ENCODE peak calls at places on chromosomes 7 and 10, in eight cellular contexts. E is ELF-1; W is lower leg skin; P is effector memory CD8-positive, alpha-beta T cell; Y is KBM-7; G is stimulated activated CD4-positive, alpha-beta T cell treated with anti-CD3 and anti-CD28 coated beads, Interleukin-1b, Interleukin-23, amount 100 ng/mL, for 24 hours; S is pancreas; V is B cell. L is an unnamed sample.

GRCh38 chr10:46017733-46018132 is 12.7 kb downstream of the NCOA4 start:
- DNase-seq in E (no peak), W (no peak), P (no peak), Y (no peak), G (no peak), S (no peak), V (no peak), L (no peak)

GRCh38 chr7:111558948-111559347 is 3.3 kb downstream of the IMMP2L start:
- DNase-seq in E (no peak), W (no peak), P (no peak), Y (no peak), G (no peak), S (no peak), V (no peak), L (no peak)

GRCh38 chr10:3978174-3978573 is 193.2 kb upstream of the KLF6 start:
- DNase-seq in E (no peak), W (no peak), P (no peak), Y (no peak), G (no peak), S (no peak), V (no peak), L (no peak)

GRCh38 chr10:3898821-3899220 is 113.8 kb upstream of the KLF6 start:
- DNase-seq in E (peak; percentile 56), W (no peak), P (no peak), Y (no peak), G (no peak), S (peak; percentile 47), V (no peak), L (no peak)

GRCh38 chr7:26201261-26202018 is at the start of gene CBX3:
- DNase-seq in E (peak; percentile 97), W (peak; percentile 98), P (peak; percentile 94), Y (peak; percentile 96), G (peak; percentile 83), S (peak; percentile 88), V (peak; percentile 94), L (peak; percentile 95)

GRCh38 chr7:122143376-122143750 is 686 bp downstream of the AASS start:
- DNase-seq in E (peak; percentile 59), W (peak; percentile 88), P (no peak), Y (no peak), G (no peak), S (peak; percentile 22), V (peak; percentile 30), L (peak; percentile 64)

GRCh38 chr10:119281581-119282071 is 74.3 kb downstream of the GRK5 start:
- DNase-seq in E (no peak), W (peak; percentile 92), P (no peak), Y (no peak), G (no peak), S (peak; percentile 63), V (no peak), L (no peak)

GRCh38 chr7:152148706-152149105 is 123.2 kb downstream of the GALNT11 start:
- DNase-seq in E (no peak), W (no peak), P (no peak), Y (no peak), G (no peak), S (no peak), V (no peak), L (no peak)

GRCh38 chr7:44541028-44541869 is at the start of gene NPC1L1:
- DNase-seq in E (peak; percentile 44), W (peak; percentile 79), P (no peak), Y (no peak), G (no peak), S (no peak), V (no peak), L (no peak)

GRCh38 chr7:117019786-117020604 is 66.7 kb downstream of the ST7 start:
- DNase-seq in E (peak; percentile 94), W (peak; percentile 86), P (no peak), Y (no peak), G (no peak), S (peak; percentile 28), V (no peak), L (peak; percentile 69)

GRCh38 chr10:113891476-113891875 is 37.0 kb downstream of the NHLRC2 start:
- DNase-seq in E (peak; percentile 17), W (no peak), P (no peak), Y (no peak), G (no peak), S (no peak), V (no peak), L (no peak)

GRCh38 chr7:32501522-32501921 is 6.2 kb downstream of the AVL9 start:
- DNase-seq in E (no peak), W (no peak), P (no peak), Y (no peak), G (no peak), S (no peak), V (no peak), L (no peak)

GRCh38 chr10:11870461-11870780 is 47.3 kb downstream of the PROSER2 start:
- DNase-seq in E (peak; percentile 56), W (no peak), P (no peak), Y (no peak), G (no peak), S (no peak), V (no peak), L (no peak)

GRCh38 chr10:103969436-103969835 is 2.5 kb downstream of the SLK start:
- DNase-seq in E (no peak), W (no peak), P (no peak), Y (peak; percentile 16), G (no peak), S (no peak), V (no peak), L (no peak)

GRCh38 chr7:1532456-1533254 is 2.2 kb downstream of the MAFK start:
- DNase-seq in E (peak; percentile 32), W (peak; percentile 96), P (no peak), Y (peak; percentile 96), G (peak; percentile 33), S (peak; percentile 91), V (peak; percentile 55), L (peak; percentile 92)

GRCh38 chr7:115094163-115094562 is 172.3 kb downstream of the MDFIC start:
- DNase-seq in E (no peak), W (no peak), P (no peak), Y (no peak), G (no peak), S (no peak), V (no peak), L (no peak)

GRCh38 chr10:126438407-126438783 is 50.1 kb upstream of the ADAM12 start:
- DNase-seq in E (no peak), W (no peak), P (no peak), Y (no peak), G (no peak), S (no peak), V (no peak), L (no peak)

GRCh38 chr7:805261-805660 is 27.0 kb upstream of the SUN1 start:
- DNase-seq in E (no peak), W (peak; percentile 89), P (no peak), Y (no peak), G (no peak), S (no peak), V (no peak), L (no peak)

GRCh38 chr10:99457808-99458207 is 27.4 kb upstream of the GOT1 start:
- DNase-seq in E (no peak), W (no peak), P (no peak), Y (no peak), G (no peak), S (no peak), V (no peak), L (no peak)

GRCh38 chr7:70734436-70734835 is 397.5 kb upstream of the GALNT17 start:
- DNase-seq in E (no peak), W (no peak), P (no peak), Y (no peak), G (no peak), S (no peak), V (no peak), L (no peak)

GRCh38 chr7:81457858-81458522 is 311.9 kb downstream of the HGF start:
- DNase-seq in E (no peak), W (no peak), P (no peak), Y (no peak), G (no peak), S (no peak), V (no peak), L (no peak)

GRCh38 chr7:51263631-51264484 is 52.8 kb downstream of the COBL start:
- DNase-seq in E (no peak), W (peak; percentile 64), P (no peak), Y (no peak), G (no peak), S (peak; percentile 83), V (no peak), L (no peak)

GRCh38 chr10:109920011-109920410 is 3.3 kb downstream of the XPNPEP1 start:
- DNase-seq in E (no peak), W (no peak), P (no peak), Y (no peak), G (no peak), S (no peak), V (no peak), L (no peak)

GRCh38 chr10:4549254-4549653 is 276.8 kb upstream of the AKR1E2 start:
- DNase-seq in E (no peak), W (no peak), P (no peak), Y (no peak), G (no peak), S (no peak), V (no peak), L (no peak)

GRCh38 chr7:108030536-108030935 is 27.6 kb upstream of the LAMB1 start:
- DNase-seq in E (no peak), W (no peak), P (no peak), Y (no peak), G (no peak), S (no peak), V (no peak), L (no peak)

GRCh38 chr7:5472432-5473315 is 49.0 kb upstream of the TNRC18 start:
- DNase-seq in E (no peak), W (no peak), P (no peak), Y (peak; percentile 81), G (no peak), S (no peak), V (no peak), L (no peak)

GRCh38 chr7:77566421-77566820 is 29.3 kb downstream of the PTPN12 start:
- DNase-seq in E (peak; percentile 34), W (no peak), P (no peak), Y (no peak), G (no peak), S (no peak), V (no peak), L (no peak)